ENCODE peak calls at places on chromosomes 4 and X, in seven cellular contexts. One of them, this sample, is unnamed.

GRCh38 chr4:40471923-40472322 is 136.8 kb downstream of the CHRNA9 start:
- DNase-seq in IMR-90: peak
- DNase-seq in GM12864: no peak
- DNase-seq in ovary: no peak
- DNase-seq in cardiac muscle cell: no peak
- DNase-seq in astrocyte of the spinal cord: no peak
- DNase-seq in uterus: no peak
- DNase-seq in this sample: no peak

GRCh38 chr4:112830753-112831386 is 193.9 kb downstream of the LARP7 start:
- DNase-seq in IMR-90: no peak
- DNase-seq in cardiac muscle cell: no peak
- DNase-seq in astrocyte of the spinal cord: no peak
- DNase-seq in GM12864: no peak
- DNase-seq in ovary: no peak
- DNase-seq in uterus: no peak
- DNase-seq in this sample: no peak

GRCh38 chr4:94567811-94568210 is 116.1 kb downstream of the PDLIM5 start:
- DNase-seq in astrocyte of the spinal cord: no peak
- DNase-seq in uterus: no peak
- DNase-seq in GM12864: no peak
- DNase-seq in cardiac muscle cell: no peak
- DNase-seq in IMR-90: no peak
- DNase-seq in ovary: no peak
- DNase-seq in this sample: no peak

GRCh38 chrX:80550722-80551121 is 130.5 kb downstream of the TENT5D start:
- DNase-seq in ovary: no peak
- DNase-seq in cardiac muscle cell: peak
- DNase-seq in uterus: no peak
- DNase-seq in IMR-90: no peak
- DNase-seq in astrocyte of the spinal cord: no peak
- DNase-seq in GM12864: no peak
- DNase-seq in this sample: no peak

GRCh38 chr4:61666248-61666647 is 466.1 kb downstream of the ADGRL3 start:
- DNase-seq in uterus: no peak
- DNase-seq in astrocyte of the spinal cord: no peak
- DNase-seq in cardiac muscle cell: no peak
- DNase-seq in ovary: no peak
- DNase-seq in GM12864: no peak
- DNase-seq in IMR-90: no peak
- DNase-seq in this sample: no peak

GRCh38 chrX:10327651-10328050 is 170.9 kb downstream of the CLCN4 start:
- DNase-seq in astrocyte of the spinal cord: peak
- DNase-seq in IMR-90: peak
- DNase-seq in uterus: no peak
- DNase-seq in GM12864: no peak
- DNase-seq in cardiac muscle cell: no peak
- DNase-seq in ovary: no peak
- DNase-seq in this sample: no peak

GRCh38 chrX:17787557-17787956 is 50.3 kb downstream of the SCML1 start:
- DNase-seq in astrocyte of the spinal cord: no peak
- DNase-seq in IMR-90: no peak
- DNase-seq in ovary: no peak
- DNase-seq in cardiac muscle cell: no peak
- DNase-seq in GM12864: no peak
- DNase-seq in uterus: no peak
- DNase-seq in this sample: no peak

GRCh38 chr4:110629780-110630500 is 7.1 kb upstream of the PITX2 start:
- DNase-seq in GM12864: no peak
- DNase-seq in ovary: no peak
- DNase-seq in astrocyte of the spinal cord: no peak
- DNase-seq in uterus: no peak
- DNase-seq in cardiac muscle cell: no peak
- DNase-seq in IMR-90: no peak
- DNase-seq in this sample: no peak

GRCh38 chrX:92232182-92232581 is 453.0 kb downstream of the PCDH11X start:
- DNase-seq in ovary: no peak
- DNase-seq in IMR-90: peak
- DNase-seq in uterus: no peak
- DNase-seq in astrocyte of the spinal cord: peak
- DNase-seq in GM12864: no peak
- DNase-seq in cardiac muscle cell: peak
- DNase-seq in this sample: no peak

GRCh38 chrX:67094061-67094460 is 449.8 kb upstream of the AR start:
- DNase-seq in astrocyte of the spinal cord: no peak
- DNase-seq in GM12864: no peak
- DNase-seq in cardiac muscle cell: no peak
- DNase-seq in uterus: no peak
- DNase-seq in IMR-90: no peak
- DNase-seq in ovary: no peak
- DNase-seq in this sample: no peak

GRCh38 chr4:93184093-93184492 is 644.5 kb upstream of the ATOH1 start:
- DNase-seq in astrocyte of the spinal cord: no peak
- DNase-seq in IMR-90: no peak
- DNase-seq in ovary: no peak
- DNase-seq in cardiac muscle cell: peak
- DNase-seq in GM12864: no peak
- DNase-seq in uterus: no peak
- DNase-seq in this sample: no peak

GRCh38 chr4:130468340-130468739 is 1372.4 kb downstream of the C4orf33 start:
- DNase-seq in GM12864: no peak
- DNase-seq in cardiac muscle cell: peak
- DNase-seq in IMR-90: no peak
- DNase-seq in astrocyte of the spinal cord: no peak
- DNase-seq in uterus: no peak
- DNase-seq in ovary: no peak
- DNase-seq in this sample: no peak

GRCh38 chr4:40300371-40301162 is 34.6 kb upstream of the CHRNA9 start:
- DNase-seq in ovary: no peak
- DNase-seq in uterus: no peak
- DNase-seq in GM12864: no peak
- DNase-seq in IMR-90: no peak
- DNase-seq in astrocyte of the spinal cord: no peak
- DNase-seq in cardiac muscle cell: no peak
- DNase-seq in this sample: no peak

GRCh38 chr4:124736526-124736925 is 24.0 kb upstream of the ANKRD50 start:
- DNase-seq in uterus: no peak
- DNase-seq in GM12864: no peak
- DNase-seq in astrocyte of the spinal cord: no peak
- DNase-seq in ovary: no peak
- DNase-seq in IMR-90: no peak
- DNase-seq in cardiac muscle cell: no peak
- DNase-seq in this sample: no peak

GRCh38 chr4:124743711-124744110 is 31.2 kb upstream of the ANKRD50 start:
- DNase-seq in cardiac muscle cell: no peak
- DNase-seq in ovary: no peak
- DNase-seq in IMR-90: no peak
- DNase-seq in GM12864: no peak
- DNase-seq in astrocyte of the spinal cord: no peak
- DNase-seq in uterus: no peak
- DNase-seq in this sample: no peak

GRCh38 chr4:124737619-124738018 is 25.1 kb upstream of the ANKRD50 start:
- DNase-seq in astrocyte of the spinal cord: no peak
- DNase-seq in GM12864: no peak
- DNase-seq in ovary: no peak
- DNase-seq in uterus: no peak
- DNase-seq in cardiac muscle cell: no peak
- DNase-seq in IMR-90: no peak
- DNase-seq in this sample: no peak

DNA sequence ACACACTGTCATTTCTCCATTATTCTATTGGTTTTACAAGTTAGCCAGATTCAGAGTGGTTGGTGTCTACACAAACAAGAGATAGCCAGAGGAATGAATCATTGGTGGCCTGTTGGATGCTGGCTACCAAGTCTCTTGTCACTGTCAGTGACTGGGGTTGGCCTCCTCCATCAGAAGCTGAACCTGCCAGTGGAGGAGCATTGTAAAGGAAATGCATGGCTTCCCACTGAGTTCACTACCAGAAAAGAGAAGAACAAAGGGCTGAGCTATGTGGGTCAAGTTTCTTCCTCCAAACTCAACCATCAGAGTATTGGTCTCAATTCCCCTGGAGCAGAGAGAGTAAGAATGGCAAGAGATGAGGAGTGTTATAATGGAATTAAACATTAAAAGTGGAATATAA is 26.5 kb upstream of the ANKRD50 start:
- DNase-seq in astrocyte of the spinal cord: no peak
- DNase-seq in ovary: no peak
- DNase-seq in IMR-90: no peak
- DNase-seq in uterus: no peak
- DNase-seq in GM12864: no peak
- DNase-seq in cardiac muscle cell: no peak
- DNase-seq in this sample: no peak
- H3K4me3 ChIP-seq in astrocyte of the spinal cord: no peak
- H3K4me3 ChIP-seq in ovary: no peak
- H3K4me3 ChIP-seq in IMR-90: no peak
- H3K4me3 ChIP-seq in uterus: no peak
- H3K4me3 ChIP-seq in GM12864: no peak
- H3K4me3 ChIP-seq in cardiac muscle cell: no peak
- H3K4me3 ChIP-seq in this sample: no peak

GRCh38 chr4:169484485-169484884 is 127.9 kb downstream of the NEK1 start:
- DNase-seq in ovary: no peak
- DNase-seq in GM12864: no peak
- DNase-seq in uterus: no peak
- DNase-seq in IMR-90: peak
- DNase-seq in astrocyte of the spinal cord: peak
- DNase-seq in cardiac muscle cell: no peak
- DNase-seq in this sample: no peak
- TF ChIP-seq CTCF in ovary: no peak
- TF ChIP-seq CTCF in GM12864: no peak
- TF ChIP-seq CTCF in uterus: no peak
- TF ChIP-seq CTCF in IMR-90: peak
- TF ChIP-seq CTCF in astrocyte of the spinal cord: peak
- TF ChIP-seq CTCF in cardiac muscle cell: peak
- TF ChIP-seq CTCF in this sample: no peak

GRCh38 chrX:153925387-153925738 is 701 bp downstream of the ARHGAP4 start:
- DNase-seq in ovary: no peak
- DNase-seq in cardiac muscle cell: no peak
- DNase-seq in IMR-90: no peak
- DNase-seq in astrocyte of the spinal cord: no peak
- DNase-seq in GM12864: no peak
- DNase-seq in uterus: no peak
- DNase-seq in this sample: no peak
- H3K4me3 ChIP-seq in ovary: no peak
- H3K4me3 ChIP-seq in cardiac muscle cell: no peak
- H3K4me3 ChIP-seq in IMR-90: no peak
- H3K4me3 ChIP-seq in astrocyte of the spinal cord: no peak
- H3K4me3 ChIP-seq in GM12864: peak
- H3K4me3 ChIP-seq in uterus: no peak
- H3K4me3 ChIP-seq in this sample: peak

DNA sequence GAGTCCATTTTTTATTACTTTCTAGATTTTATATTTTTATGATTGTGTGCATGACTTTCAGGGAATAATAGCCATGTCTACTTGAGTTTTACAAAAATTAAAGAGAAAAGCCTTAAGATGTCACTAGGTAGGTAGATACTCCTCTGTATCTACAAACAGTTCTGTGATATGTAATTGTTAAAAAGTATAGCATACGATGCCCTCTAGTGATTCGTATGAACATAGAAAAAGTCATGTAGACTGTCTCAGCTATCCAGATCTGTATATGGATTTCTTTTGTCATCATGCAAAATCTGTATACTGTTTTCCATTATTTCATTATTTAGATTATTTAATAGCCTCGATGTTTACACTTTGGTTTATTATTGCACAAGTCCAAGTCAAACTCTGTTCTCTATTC is 856.6 kb downstream of the CENPC start:
- DNase-seq in cardiac muscle cell: peak
- DNase-seq in ovary: no peak
- DNase-seq in astrocyte of the spinal cord: peak
- DNase-seq in uterus: no peak
- DNase-seq in GM12864: no peak
- DNase-seq in IMR-90: peak
- DNase-seq in this sample: no peak
- TF ChIP-seq CTCF in cardiac muscle cell: peak
- TF ChIP-seq CTCF in ovary: no peak
- TF ChIP-seq CTCF in astrocyte of the spinal cord: peak
- TF ChIP-seq CTCF in uterus: no peak
- TF ChIP-seq CTCF in GM12864: no peak
- TF ChIP-seq CTCF in IMR-90: peak
- TF ChIP-seq CTCF in this sample: no peak

This sample was measured in lower lobe of right lung.